ENCODE peak calls at places on chromosomes 6 and 20, in four cellular contexts. H is HepG2, C is SK-N-SH, S is GM12878. Z is an unnamed sample.

GRCh38 chr20:59515013-59515905 is 89.1 kb upstream of the PHACTR3 start:
- DNase-seq in H (peak; percentile 73), C (peak; percentile 89), S (no peak), Z (peak; percentile 38)

GRCh38 chr20:32465092-32465900 is 107.2 kb downstream of the ASXL1 start:
- DNase-seq in H (peak; percentile 98), C (no peak), S (no peak), Z (peak; percentile 92)

GRCh38 chr6:22024004-22024403 is 272.8 kb downstream of the PRL start:
- DNase-seq in H (no peak), C (peak; percentile 24), S (no peak), Z (no peak)

GRCh38 chr6:37251211-37251610 is 6.4 kb upstream of the TBC1D22B start:
- DNase-seq in H (no peak), C (no peak), S (no peak), Z (peak; percentile 66)

GRCh38 chr6:110878751-110879539 is 4.4 kb downstream of the AMD1 start:
- DNase-seq in H (no peak), C (peak; percentile 60), S (no peak), Z (peak; percentile 59)

GRCh38 chr6:158654498-158654897 is 4.6 kb downstream of the SYTL3 start:
- DNase-seq in H (peak; percentile 41), C (peak; percentile 57), S (no peak), Z (peak; percentile 94)

GRCh38 chr6:101226677-101227135 is 166.8 kb upstream of the GRIK2 start:
- DNase-seq in H (peak; percentile 20), C (no peak), S (no peak), Z (peak; percentile 3)

GRCh38 chr6:109381007-109381746 is 1.1 kb downstream of the CD164 start:
- DNase-seq in H (no peak), C (peak; percentile 18), S (no peak), Z (peak; percentile 20)

GRCh38 chr20:6095409-6095808 is 27.4 kb downstream of the FERMT1 start:
- DNase-seq in H (peak; percentile 83), C (no peak), S (no peak), Z (no peak)

GRCh38 chr6:26525818-26526217 is 12.3 kb upstream of the HMGN4 start:
- DNase-seq in H (no peak), C (no peak), S (no peak), Z (no peak)

GRCh38 chr20:50747275-50747674 is 15.9 kb downstream of the PARD6B start:
- DNase-seq in H (no peak), C (no peak), S (no peak), Z (no peak)
- TF ChIP-seq MXI1 in H (no peak), C (no peak), S (no peak), Z (no peak)

DNA sequence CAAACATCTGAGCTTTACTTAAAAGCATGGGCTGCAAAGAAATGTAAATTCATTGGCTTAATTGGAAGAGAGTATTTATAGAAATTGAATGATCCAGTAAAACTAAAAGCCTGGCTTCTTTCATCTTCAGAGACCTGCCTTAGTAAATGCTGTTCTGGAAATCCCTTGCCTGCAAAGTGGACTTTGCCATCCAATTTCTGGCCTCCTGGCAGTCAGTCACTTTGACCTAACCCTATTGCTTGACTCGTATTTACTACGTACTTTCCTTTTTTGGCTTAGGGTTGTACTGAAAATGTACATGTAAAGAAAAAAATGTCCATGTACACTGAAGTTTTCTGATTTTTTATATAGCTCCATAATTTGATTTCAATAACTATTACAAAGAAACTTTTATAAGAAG is 47.1 kb downstream of the E2F3 start:
- DNase-seq in H (peak; percentile 41), C (no peak), S (no peak), Z (no peak)
- TF ChIP-seq MXI1 in H (no peak), C (no peak), S (no peak), Z (no peak)

DNA sequence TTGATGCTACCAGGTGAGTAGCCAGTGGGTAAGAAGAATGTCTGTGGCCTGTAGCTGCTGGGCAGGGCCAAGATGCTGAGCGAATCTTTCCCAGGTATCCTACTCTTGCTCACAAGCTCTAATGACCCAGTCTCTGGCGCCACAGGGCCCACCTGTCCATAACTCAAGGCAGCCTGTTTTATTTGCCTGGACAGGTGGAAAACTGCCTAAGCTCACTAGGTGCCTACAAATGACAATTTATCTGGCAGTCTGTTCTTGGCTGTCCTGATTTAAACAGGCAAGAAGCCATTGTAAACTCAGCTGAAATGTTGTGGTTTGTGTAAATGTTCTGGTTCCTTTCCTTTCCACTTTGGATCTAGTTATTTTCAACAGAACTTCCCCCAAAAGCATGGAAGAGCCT is 113.3 kb downstream of the TCP11 start:
- DNase-seq in H (no peak), C (no peak), S (no peak), Z (no peak)
- TF ChIP-seq MXI1 in H (no peak), C (no peak), S (no peak), Z (no peak)

DNA sequence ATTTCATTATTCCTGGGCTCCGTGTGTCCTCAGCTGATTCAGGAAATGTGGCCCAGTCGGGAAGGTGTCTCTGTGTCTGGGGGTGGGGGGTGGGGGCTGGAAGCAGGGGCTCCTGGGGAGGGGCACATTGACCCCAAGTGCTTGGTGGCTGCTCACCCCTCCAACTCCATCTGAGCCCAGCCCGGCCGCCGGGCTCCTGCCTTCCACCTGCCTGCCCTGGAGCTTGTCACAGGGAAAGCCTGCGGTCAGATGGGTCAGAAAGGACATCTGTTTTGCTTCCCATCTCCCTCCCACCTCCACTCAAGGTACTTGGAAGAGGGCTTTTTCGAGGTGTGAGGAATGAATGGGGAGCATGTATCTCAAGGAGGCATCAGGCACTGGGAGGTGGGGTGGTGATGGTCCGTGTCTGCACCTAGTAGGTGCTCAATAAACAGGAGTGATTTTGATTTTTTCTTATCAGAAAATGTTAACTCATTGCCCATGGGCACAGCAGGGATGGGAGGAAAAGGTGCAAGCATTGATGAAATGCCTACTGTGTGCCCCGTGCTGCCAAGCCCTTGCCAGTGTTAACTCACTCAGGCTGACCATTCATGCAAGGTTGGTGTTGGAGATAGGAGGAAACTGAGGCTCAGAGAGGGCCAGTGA is 3.2 kb downstream of the VSTM2L start:
- DNase-seq in H (no peak), C (peak; percentile 61), S (no peak), Z (no peak)
- TF ChIP-seq MXI1 in H (no peak), C (no peak), S (no peak), Z (no peak)

GRCh38 chr6:129197154-129197553 is 314.2 kb downstream of the LAMA2 start:
- DNase-seq in H (no peak), C (no peak), S (no peak), Z (no peak)

GRCh38 chr6:129192458-129192989 is 309.6 kb downstream of the LAMA2 start:
- DNase-seq in H (no peak), C (no peak), S (no peak), Z (no peak)

GRCh38 chr6:129194441-129195021 is 311.6 kb downstream of the LAMA2 start:
- DNase-seq in H (no peak), C (no peak), S (no peak), Z (no peak)

GRCh38 chr6:129191275-129191674 is 308.3 kb downstream of the LAMA2 start:
- DNase-seq in H (no peak), C (no peak), S (no peak), Z (no peak)

DNA sequence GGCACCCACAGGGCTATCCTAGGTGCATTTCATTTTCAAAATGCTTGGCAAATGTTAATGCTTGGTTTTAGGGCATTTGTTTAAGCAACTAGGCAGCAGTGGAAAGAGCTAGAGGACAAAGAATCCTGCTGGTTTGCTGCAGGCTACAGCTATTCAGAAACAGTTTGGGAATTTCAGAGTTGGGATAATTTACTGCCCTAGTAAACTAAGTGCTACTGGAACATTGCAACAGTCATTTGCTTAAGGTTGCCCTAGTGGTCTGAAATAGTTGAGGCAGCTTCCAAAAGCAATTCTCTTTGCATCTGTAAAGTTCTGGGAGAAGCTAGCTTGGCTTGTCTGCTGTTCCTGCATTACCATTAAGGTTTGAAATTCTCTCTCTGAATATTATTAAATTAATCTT is 312.7 kb downstream of the LAMA2 start:
- DNase-seq in H (no peak), C (no peak), S (no peak), Z (no peak)
- TF ChIP-seq MXI1 in H (no peak), C (no peak), S (no peak), Z (no peak)

DNA sequence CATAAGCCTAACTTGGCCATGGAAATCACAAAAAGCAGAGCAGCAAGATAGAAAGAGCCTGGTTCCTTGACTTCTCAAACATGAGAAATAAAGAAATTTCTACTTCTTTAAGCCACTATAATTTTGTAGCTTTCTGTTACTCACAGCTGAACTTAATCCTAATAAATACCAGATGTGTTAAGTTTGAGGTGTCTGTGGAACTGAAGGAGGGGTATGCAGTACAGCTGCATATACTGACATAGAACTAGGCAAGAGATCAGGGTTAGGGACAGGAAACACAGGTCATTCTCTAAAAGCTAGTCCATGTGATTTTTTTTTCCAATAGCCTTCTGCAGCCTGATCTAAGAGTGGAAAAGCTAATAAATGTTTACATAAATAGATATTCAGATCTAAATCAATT is 123.9 kb downstream of the COL12A1 start:
- DNase-seq in H (no peak), C (no peak), S (no peak), Z (peak; percentile 50)
- TF ChIP-seq MXI1 in H (no peak), C (no peak), S (no peak), Z (no peak)

Z was measured in IMR-90.